ENCODE peak calls at places on chromosomes 13 and 19, in six cellular contexts. One of them, this sample, is unnamed.

GRCh38 chr13:24672141-24673132 is 7.8 kb upstream of the ATP12A start:
- DNase-seq in A549: no peak
- DNase-seq in HepG2: no peak
- DNase-seq in GM12878: no peak
- DNase-seq in endothelial cell of umbilical vein: no peak
- DNase-seq in K562: no peak
- DNase-seq in this sample: no peak

GRCh38 chr13:75798353-75799245 is 162.5 kb downstream of the LMO7 start:
- DNase-seq in GM12878: no peak
- DNase-seq in A549: peak; percentile 24
- DNase-seq in HepG2: no peak
- DNase-seq in endothelial cell of umbilical vein: peak; percentile 38
- DNase-seq in K562: no peak
- DNase-seq in this sample: no peak

GRCh38 chr19:408441-409005 is 424 bp downstream of the C2CD4C start:
- DNase-seq in HepG2: no peak
- DNase-seq in K562: no peak
- DNase-seq in endothelial cell of umbilical vein: no peak
- DNase-seq in A549: no peak
- DNase-seq in GM12878: no peak
- DNase-seq in this sample: peak; percentile 19

GRCh38 chr19:33302974-33303790 is 848 bp upstream of the CEBPA start:
- DNase-seq in K562: no peak
- DNase-seq in HepG2: no peak
- DNase-seq in endothelial cell of umbilical vein: peak; percentile 34
- DNase-seq in GM12878: no peak
- DNase-seq in A549: peak; percentile 73
- DNase-seq in this sample: peak; percentile 68

GRCh38 chr19:8334458-8335342 is 8.4 kb downstream of the KANK3 start:
- DNase-seq in GM12878: no peak
- DNase-seq in A549: peak; percentile 84
- DNase-seq in K562: peak; percentile 54
- DNase-seq in HepG2: peak; percentile 27
- DNase-seq in endothelial cell of umbilical vein: peak; percentile 60
- DNase-seq in this sample: peak; percentile 47

GRCh38 chr19:8626823-8627222 is 3.6 kb upstream of the NFILZ start:
- DNase-seq in HepG2: no peak
- DNase-seq in K562: no peak
- DNase-seq in endothelial cell of umbilical vein: no peak
- DNase-seq in A549: no peak
- DNase-seq in GM12878: no peak
- DNase-seq in this sample: no peak

GRCh38 chr13:78977311-78977710 is 318.4 kb upstream of the OBI1 start:
- DNase-seq in HepG2: no peak
- DNase-seq in K562: no peak
- DNase-seq in A549: no peak
- DNase-seq in endothelial cell of umbilical vein: no peak
- DNase-seq in GM12878: no peak
- DNase-seq in this sample: no peak

GRCh38 chr19:5628919-5629481 is 6.1 kb downstream of the SAFB start:
- DNase-seq in HepG2: no peak
- DNase-seq in K562: no peak
- DNase-seq in A549: no peak
- DNase-seq in endothelial cell of umbilical vein: no peak
- DNase-seq in GM12878: no peak
- DNase-seq in this sample: peak; percentile 71

GRCh38 chr13:92838786-92839185 is 387.8 kb upstream of the GPC6 start:
- DNase-seq in GM12878: no peak
- DNase-seq in A549: peak; percentile 0
- DNase-seq in HepG2: peak; percentile 4
- DNase-seq in K562: no peak
- DNase-seq in endothelial cell of umbilical vein: no peak
- DNase-seq in this sample: no peak

GRCh38 chr19:10418281-10419199 is 1.8 kb upstream of the PDE4A start:
- DNase-seq in A549: peak; percentile 56
- DNase-seq in K562: peak; percentile 77
- DNase-seq in HepG2: no peak
- DNase-seq in endothelial cell of umbilical vein: no peak
- DNase-seq in GM12878: no peak
- DNase-seq in this sample: peak; percentile 91

GRCh38 chr13:43331676-43332075 is 308.3 kb downstream of the DNAJC15 start:
- DNase-seq in GM12878: no peak
- DNase-seq in endothelial cell of umbilical vein: no peak
- DNase-seq in K562: no peak
- DNase-seq in HepG2: no peak
- DNase-seq in A549: no peak
- DNase-seq in this sample: no peak

GRCh38 chr19:33175886-33176669 is 18.1 kb upstream of the LRP3 start:
- DNase-seq in K562: no peak
- DNase-seq in endothelial cell of umbilical vein: no peak
- DNase-seq in A549: peak; percentile 75
- DNase-seq in HepG2: peak; percentile 61
- DNase-seq in GM12878: no peak
- DNase-seq in this sample: peak; percentile 53

GRCh38 chr13:23995283-23996073 is 98.2 kb upstream of the C1QTNF9B start:
- DNase-seq in K562: no peak
- DNase-seq in endothelial cell of umbilical vein: peak; percentile 30
- DNase-seq in GM12878: no peak
- DNase-seq in A549: no peak
- DNase-seq in HepG2: no peak
- DNase-seq in this sample: no peak

GRCh38 chr13:39913928-39914327 is 258.5 kb downstream of the COG6 start:
- DNase-seq in HepG2: no peak
- DNase-seq in endothelial cell of umbilical vein: peak; percentile 44
- DNase-seq in GM12878: no peak
- DNase-seq in K562: no peak
- DNase-seq in A549: no peak
- DNase-seq in this sample: peak; percentile 3

GRCh38 chr19:5013761-5014160 is 44.8 kb downstream of the KDM4B start:
- DNase-seq in A549: no peak
- DNase-seq in endothelial cell of umbilical vein: no peak
- DNase-seq in K562: no peak
- DNase-seq in GM12878: no peak
- DNase-seq in HepG2: no peak
- DNase-seq in this sample: no peak

GRCh38 chr19:10513223-10513622 is 4.0 kb downstream of the S1PR5 start:
- DNase-seq in endothelial cell of umbilical vein: no peak
- DNase-seq in HepG2: no peak
- DNase-seq in A549: no peak
- DNase-seq in GM12878: no peak
- DNase-seq in K562: no peak
- DNase-seq in this sample: no peak

GRCh38 chr13:31947105-31947504 is 84.5 kb upstream of the FRY start:
- DNase-seq in A549: no peak
- DNase-seq in GM12878: no peak
- DNase-seq in endothelial cell of umbilical vein: no peak
- DNase-seq in K562: no peak
- DNase-seq in HepG2: no peak
- DNase-seq in this sample: peak; percentile 47

GRCh38 chr13:27112006-27112405 is 59.6 kb downstream of the USP12 start:
- DNase-seq in HepG2: no peak
- DNase-seq in GM12878: no peak
- DNase-seq in K562: no peak
- DNase-seq in endothelial cell of umbilical vein: no peak
- DNase-seq in A549: no peak
- DNase-seq in this sample: no peak

GRCh38 chr19:48152552-48152951 is 17.6 kb downstream of the LIG1 start:
- DNase-seq in K562: peak; percentile 70
- DNase-seq in A549: peak; percentile 82
- DNase-seq in GM12878: no peak
- DNase-seq in HepG2: peak; percentile 24
- DNase-seq in endothelial cell of umbilical vein: peak; percentile 98
- DNase-seq in this sample: peak; percentile 86

GRCh38 chr13:43983373-43983772 is 103.7 kb downstream of the LACC1 start:
- DNase-seq in endothelial cell of umbilical vein: no peak
- DNase-seq in K562: no peak
- DNase-seq in HepG2: no peak
- DNase-seq in A549: no peak
- DNase-seq in GM12878: no peak
- DNase-seq in this sample: no peak

GRCh38 chr19:51064534-51065220 is at the start of gene KLK13:
- DNase-seq in endothelial cell of umbilical vein: no peak
- DNase-seq in A549: peak; percentile 22
- DNase-seq in HepG2: no peak
- DNase-seq in K562: peak; percentile 91
- DNase-seq in GM12878: no peak
- DNase-seq in this sample: no peak

GRCh38 chr19:30648321-30648720 is 276.1 kb downstream of the ZNF536 start:
- DNase-seq in HepG2: no peak
- DNase-seq in endothelial cell of umbilical vein: no peak
- DNase-seq in GM12878: no peak
- DNase-seq in K562: no peak
- DNase-seq in A549: no peak
- DNase-seq in this sample: no peak

GRCh38 chr13:110302154-110302553 is 4.8 kb downstream of the COL4A1 start:
- DNase-seq in endothelial cell of umbilical vein: no peak
- DNase-seq in A549: no peak
- DNase-seq in GM12878: no peak
- DNase-seq in K562: no peak
- DNase-seq in HepG2: no peak
- DNase-seq in this sample: no peak

GRCh38 chr13:29260684-29261083 is 334.8 kb downstream of the SLC7A1 start:
- DNase-seq in K562: no peak
- DNase-seq in A549: no peak
- DNase-seq in endothelial cell of umbilical vein: no peak
- DNase-seq in HepG2: no peak
- DNase-seq in GM12878: no peak
- DNase-seq in this sample: peak; percentile 14

GRCh38 chr13:113811081-113811928 is 52.3 kb downstream of the TMEM255B start:
- DNase-seq in endothelial cell of umbilical vein: no peak
- DNase-seq in K562: no peak
- DNase-seq in A549: no peak
- DNase-seq in HepG2: no peak
- DNase-seq in GM12878: no peak
- DNase-seq in this sample: no peak

GRCh38 chr13:31424130-31424729 is 224.5 kb downstream of the B3GLCT start:
- DNase-seq in endothelial cell of umbilical vein: peak; percentile 82
- DNase-seq in K562: peak; percentile 69
- DNase-seq in GM12878: peak; percentile 13
- DNase-seq in A549: peak; percentile 75
- DNase-seq in HepG2: peak; percentile 64
- DNase-seq in this sample: peak; percentile 82

GRCh38 chr13:23674795-23675640 is 104.8 kb downstream of the TNFRSF19 start:
- DNase-seq in HepG2: peak; percentile 44
- DNase-seq in endothelial cell of umbilical vein: no peak
- DNase-seq in A549: peak; percentile 60
- DNase-seq in GM12878: no peak
- DNase-seq in K562: no peak
- DNase-seq in this sample: no peak

GRCh38 chr19:50167314-50167721 is 4.2 kb upstream of the IZUMO2 start:
- DNase-seq in endothelial cell of umbilical vein: no peak
- DNase-seq in GM12878: no peak
- DNase-seq in A549: no peak
- DNase-seq in HepG2: peak; percentile 15
- DNase-seq in K562: no peak
- DNase-seq in this sample: no peak

GRCh38 chr19:42352216-42352892 is 26.9 kb downstream of the MEGF8 start:
- DNase-seq in A549: peak; percentile 72
- DNase-seq in K562: peak; percentile 36
- DNase-seq in HepG2: no peak
- DNase-seq in endothelial cell of umbilical vein: no peak
- DNase-seq in GM12878: no peak
- DNase-seq in this sample: no peak
- TF ChIP-seq MAX in A549: no peak
- TF ChIP-seq MAX in K562: no peak
- TF ChIP-seq MAX in HepG2: no peak
- TF ChIP-seq MAX in endothelial cell of umbilical vein: no peak
- TF ChIP-seq MAX in GM12878: no peak
- TF ChIP-seq MAX in this sample: no peak

DNA sequence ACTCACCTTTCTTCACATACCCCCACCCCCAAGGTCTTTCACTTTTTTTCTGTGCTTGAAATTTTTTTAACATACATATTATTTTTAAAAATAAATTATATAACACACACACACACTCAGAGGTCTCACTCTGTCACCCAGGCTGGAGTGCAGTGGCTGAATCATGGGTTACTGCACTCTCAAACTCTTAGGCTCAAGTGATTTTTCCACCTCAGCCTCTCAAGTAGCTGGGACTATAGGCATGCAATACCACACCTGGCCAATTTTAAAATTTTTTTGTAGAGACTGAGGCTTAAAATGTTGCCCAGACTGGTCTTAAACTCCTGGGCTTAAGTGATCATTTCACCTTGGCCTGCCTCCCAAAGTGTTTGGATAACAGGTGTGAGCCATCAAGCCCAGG is 32.9 kb upstream of the ZNF429 start:
- DNase-seq in K562: no peak
- DNase-seq in HepG2: no peak
- DNase-seq in endothelial cell of umbilical vein: no peak
- DNase-seq in A549: no peak
- DNase-seq in GM12878: no peak
- DNase-seq in this sample: no peak
- TF ChIP-seq POLR2A in K562: no peak
- TF ChIP-seq POLR2A in HepG2: no peak
- TF ChIP-seq POLR2A in endothelial cell of umbilical vein: no peak
- TF ChIP-seq POLR2A in A549: no peak
- TF ChIP-seq POLR2A in GM12878: no peak
- TF ChIP-seq POLR2A in this sample: no peak

DNA sequence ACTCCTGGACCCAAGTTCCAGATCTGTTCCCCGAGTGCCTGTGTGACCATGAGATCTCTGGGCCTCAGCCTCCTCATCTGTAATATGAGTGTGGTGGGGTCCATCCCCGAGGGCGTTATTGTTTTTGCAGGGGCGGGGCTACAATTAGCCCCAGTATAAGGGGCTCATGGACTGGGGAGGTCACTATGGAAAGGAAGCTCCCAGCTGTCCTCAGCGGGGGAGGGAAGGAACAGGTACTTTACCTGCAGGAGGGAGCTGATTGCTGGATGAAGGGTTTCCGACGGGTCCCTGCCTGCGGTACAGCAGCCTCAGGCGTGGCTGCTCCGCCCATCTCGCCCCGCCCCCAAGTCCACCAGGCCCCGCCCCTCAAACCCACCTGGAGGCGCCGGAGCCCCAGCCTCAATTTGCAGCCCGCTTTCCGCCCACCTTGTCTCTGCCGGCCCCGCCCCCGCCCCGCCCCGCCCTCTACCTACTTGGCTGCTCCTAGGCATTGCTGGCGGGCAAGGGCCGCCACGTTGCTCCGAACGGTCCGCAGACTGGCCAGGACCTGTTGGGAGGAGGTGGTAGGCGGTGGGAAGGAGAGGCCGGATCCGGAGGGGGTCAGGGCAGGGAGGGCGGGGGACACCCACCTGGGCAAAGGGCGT is 5.5 kb downstream of the PDE4C start:
- DNase-seq in K562: peak; percentile 45
- DNase-seq in A549: no peak
- DNase-seq in HepG2: no peak
- DNase-seq in endothelial cell of umbilical vein: no peak
- DNase-seq in GM12878: no peak
- DNase-seq in this sample: no peak
- TF ChIP-seq MYC in K562: no peak
- TF ChIP-seq MYC in A549: no peak
- TF ChIP-seq MYC in HepG2: no peak
- TF ChIP-seq MYC in endothelial cell of umbilical vein: no peak
- TF ChIP-seq MYC in GM12878: no peak
- TF ChIP-seq MYC in this sample: no peak

DNA sequence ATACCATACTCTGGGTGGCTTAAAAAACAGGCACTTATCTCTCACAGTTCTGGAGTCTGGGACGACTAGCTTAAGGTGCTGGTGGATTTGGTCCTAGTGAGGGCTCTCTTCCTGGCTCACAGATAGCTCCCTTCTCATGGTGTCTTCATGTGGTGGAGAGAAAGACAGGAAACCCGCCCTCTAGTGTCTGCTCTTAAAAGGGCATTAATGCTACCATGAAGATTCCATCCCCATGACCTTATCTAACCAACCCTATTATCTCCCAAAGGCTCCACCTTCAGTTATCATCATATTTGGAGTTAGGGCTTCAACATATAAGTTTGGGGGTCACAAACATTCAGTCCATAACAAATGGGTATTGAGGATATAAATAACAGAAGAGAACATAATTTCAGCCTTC is 139.4 kb downstream of the HS6ST3 start:
- DNase-seq in endothelial cell of umbilical vein: peak; percentile 38
- DNase-seq in K562: peak; percentile 28
- DNase-seq in GM12878: no peak
- DNase-seq in A549: peak; percentile 35
- DNase-seq in HepG2: peak; percentile 21
- DNase-seq in this sample: peak; percentile 56
- TF ChIP-seq MAX in endothelial cell of umbilical vein: no peak
- TF ChIP-seq MAX in K562: no peak
- TF ChIP-seq MAX in GM12878: no peak
- TF ChIP-seq MAX in A549: no peak
- TF ChIP-seq MAX in HepG2: no peak
- TF ChIP-seq MAX in this sample: no peak